ENCODE peak calls at places on chromosome 5, in six cellular contexts. Q is NCI-H2029; F is activated CD4-positive, alpha-beta T cell treated with anti-CD3 and anti-CD28 coated beads for 36 hours; X is foreskin fibroblast; D is stimulated activated CD4-positive, alpha-beta T cell treated with anti-CD3 and anti-CD28 coated beads, Interleukin-1b, Interleukin-23, amount 100 ng/mL, for 48 hours; A is germinal center. M is an unnamed sample.

GRCh38 chr5:127909078-127909477 is 174.5 kb upstream of the SLC12A2 start:
- DNase-seq in Q (no peak), F (peak), X (peak), D (peak), A (peak), M (no peak)

GRCh38 chr5:148421661-148422060 is 37.9 kb downstream of the FBXO38 start:
- DNase-seq in Q (no peak), F (no peak), X (no peak), D (no peak), A (no peak), M (no peak)

GRCh38 chr5:178413992-178414391 is 176.2 kb downstream of the COL23A1 start:
- DNase-seq in Q (no peak), F (no peak), X (no peak), D (no peak), A (no peak), M (no peak)

GRCh38 chr5:58153255-58153654 is 306.6 kb downstream of the PLK2 start:
- DNase-seq in Q (no peak), F (no peak), X (no peak), D (no peak), A (no peak), M (no peak)

GRCh38 chr5:79774171-79774854 is 84.7 kb downstream of the CMYA5 start:
- DNase-seq in Q (no peak), F (peak), X (no peak), D (no peak), A (no peak), M (no peak)

GRCh38 chr5:102218159-102218558 is 77.9 kb downstream of the SLCO4C1 start:
- DNase-seq in Q (no peak), F (no peak), X (no peak), D (no peak), A (no peak), M (no peak)

GRCh38 chr5:10602031-10602806 is 38.3 kb downstream of the ANKRD33B start:
- DNase-seq in Q (no peak), F (no peak), X (no peak), D (no peak), A (no peak), M (no peak)

GRCh38 chr5:106258591-106259125 is 1412.1 kb downstream of the EFNA5 start:
- DNase-seq in Q (no peak), F (no peak), X (no peak), D (no peak), A (no peak), M (no peak)

GRCh38 chr5:168057905-168058304 is 233.5 kb upstream of the WWC1 start:
- DNase-seq in Q (no peak), F (no peak), X (no peak), D (no peak), A (no peak), M (no peak)

GRCh38 chr5:60960591-60960990 is 15.6 kb downstream of the NDUFAF2 start:
- DNase-seq in Q (no peak), F (peak), X (no peak), D (no peak), A (peak), M (no peak)

GRCh38 chr5:1666221-1666620 is 133.4 kb downstream of the MRPL36 start:
- DNase-seq in Q (no peak), F (no peak), X (no peak), D (no peak), A (no peak), M (no peak)

GRCh38 chr5:116652196-116652729 is 77.6 kb upstream of the SEMA6A start:
- DNase-seq in Q (no peak), F (no peak), X (peak), D (no peak), A (no peak), M (no peak)

GRCh38 chr5:150862070-150862469 is 15.7 kb downstream of the IRGM start:
- DNase-seq in Q (no peak), F (no peak), X (no peak), D (no peak), A (no peak), M (no peak)